ENCODE peak calls at places on chromosomes 16 and 17, in six cellular contexts. T is effector memory CD8-positive, alpha-beta T cell; Y is kidney epithelial cell; R is T-helper 22 cell; G is ELR; S is IMR-90. A is an unnamed sample.

GRCh38 chr16:57562066-57562465 is 19.6 kb downstream of the ADGRG5 start:
- DNase-seq in T (no peak), Y (no peak), R (no peak), G (no peak), S (no peak), A (no peak)

GRCh38 chr17:17792143-17792550 is 44.6 kb downstream of the SREBF1 start:
- DNase-seq in T (no peak), Y (no peak), R (no peak), G (no peak), S (no peak), A (no peak)

GRCh38 chr16:27571433-27572306 is 21.7 kb downstream of the KATNIP start:
- DNase-seq in T (no peak), Y (no peak), R (no peak), G (no peak), S (no peak), A (no peak)

GRCh38 chr17:35889818-35890773 is 9.9 kb upstream of the CCL5 start:
- DNase-seq in T (no peak), Y (no peak), R (no peak), G (peak), S (peak), A (no peak)

GRCh38 chr16:68085259-68086071 is at the start of gene NFATC3:
- DNase-seq in T (peak), Y (no peak), R (peak), G (peak), S (peak), A (peak)

GRCh38 chr17:59856859-59857794 is 35.6 kb downstream of the TUBD1 start:
- DNase-seq in T (no peak), Y (no peak), R (no peak), G (no peak), S (no peak), A (no peak)

GRCh38 chr17:68733241-68734176 is 132.3 kb upstream of the FAM20A start:
- DNase-seq in T (no peak), Y (no peak), R (no peak), G (peak), S (peak), A (no peak)

GRCh38 chr16:68372806-68373205 is 62.0 kb downstream of the PRMT7 start:
- DNase-seq in T (no peak), Y (no peak), R (no peak), G (no peak), S (no peak), A (no peak)

GRCh38 chr17:35240861-35241260 is 2.0 kb upstream of the SLFN5 start:
- DNase-seq in T (no peak), Y (no peak), R (no peak), G (no peak), S (no peak), A (no peak)

GRCh38 chr16:85374571-85374872 is 238.6 kb upstream of the GSE1 start:
- DNase-seq in T (no peak), Y (no peak), R (no peak), G (no peak), S (no peak), A (no peak)

GRCh38 chr17:32551186-32551955 is 64.6 kb downstream of the CDK5R1 start:
- DNase-seq in T (no peak), Y (peak), R (no peak), G (peak), S (peak), A (no peak)

GRCh38 chr16:84925092-84925772 is 86.1 kb downstream of the ZDHHC7 start:
- DNase-seq in T (peak), Y (no peak), R (peak), G (peak), S (no peak), A (peak)

GRCh38 chr17:36687736-36688135 is 86.4 kb downstream of the MRM1 start:
- DNase-seq in T (no peak), Y (no peak), R (no peak), G (no peak), S (no peak), A (no peak)

GRCh38 chr17:55925440-55925839 is 174.6 kb downstream of the PCTP start:
- DNase-seq in T (no peak), Y (no peak), R (no peak), G (no peak), S (no peak), A (no peak)

GRCh38 chr16:25141648-25142047 is 30.1 kb downstream of the LCMT1 start:
- DNase-seq in T (no peak), Y (no peak), R (no peak), G (no peak), S (no peak), A (no peak)

GRCh38 chr17:44095647-44096496 is 25.3 kb downstream of the G6PC3 start:
- DNase-seq in T (no peak), Y (peak), R (no peak), G (peak), S (peak), A (peak)

GRCh38 chr17:6753006-6753445 is 2.8 kb upstream of the XAF1 start:
- DNase-seq in T (peak), Y (peak), R (no peak), G (peak), S (peak), A (peak)

GRCh38 chr17:8492121-8492520 is 56.4 kb downstream of the NDEL1 start:
- DNase-seq in T (no peak), Y (no peak), R (no peak), G (no peak), S (no peak), A (no peak)

GRCh38 chr16:21167929-21168602 is 9.6 kb downstream of the LDAF1 start:
- DNase-seq in T (no peak), Y (no peak), R (no peak), G (no peak), S (no peak), A (no peak)

GRCh38 chr17:40178021-40178601 is 841 bp downstream of the RAPGEFL1 start:
- DNase-seq in T (no peak), Y (no peak), R (no peak), G (no peak), S (no peak), A (peak)

GRCh38 chr17:10716218-10716617 is 13.6 kb downstream of the TMEM220 start:
- DNase-seq in T (no peak), Y (no peak), R (no peak), G (no peak), S (no peak), A (no peak)

GRCh38 chr16:87808108-87808507 is 42.3 kb upstream of the KLHDC4 start:
- DNase-seq in T (no peak), Y (no peak), R (no peak), G (no peak), S (no peak), A (no peak)

GRCh38 chr17:70310251-70310672 is 140.9 kb downstream of the KCNJ2 start:
- DNase-seq in T (no peak), Y (no peak), R (no peak), G (peak), S (no peak), A (no peak)

GRCh38 chr17:51231999-51232398 is 27.9 kb downstream of the MBTD1 start:
- DNase-seq in T (no peak), Y (no peak), R (no peak), G (no peak), S (no peak), A (no peak)

GRCh38 chr17:50059759-50060273 is 3.9 kb downstream of the ITGA3 start:
- DNase-seq in T (no peak), Y (no peak), R (no peak), G (peak), S (peak), A (no peak)

GRCh38 chr17:35257080-35257701 is 14.3 kb downstream of the SLFN5 start:
- DNase-seq in T (no peak), Y (no peak), R (no peak), G (peak), S (peak), A (peak)

GRCh38 chr16:23296994-23297393 is 5.1 kb upstream of the SCNN1B start:
- DNase-seq in T (no peak), Y (no peak), R (no peak), G (peak), S (no peak), A (peak)

GRCh38 chr17:17146791-17147406 is 59.2 kb downstream of the PLD6 start:
- DNase-seq in T (no peak), Y (no peak), R (no peak), G (peak), S (no peak), A (peak)

GRCh38 chr17:16927641-16928321 is 44.1 kb downstream of the TNFRSF13B start:
- DNase-seq in T (no peak), Y (no peak), R (no peak), G (no peak), S (no peak), A (no peak)

GRCh38 chr16:9128346-9129342 is 37.2 kb downstream of the HAPSTR1 start:
- DNase-seq in T (no peak), Y (no peak), R (no peak), G (no peak), S (no peak), A (no peak)

GRCh38 chr16:58027341-58028167 is 2.0 kb downstream of the MMP15 start:
- DNase-seq in T (no peak), Y (no peak), R (no peak), G (peak), S (no peak), A (peak)

GRCh38 chr17:74307984-74308773 is 17.8 kb upstream of the KIF19 start:
- DNase-seq in T (no peak), Y (no peak), R (no peak), G (no peak), S (no peak), A (no peak)

GRCh38 chr16:67773099-67773498 is 33.3 kb downstream of the RANBP10 start:
- DNase-seq in T (no peak), Y (no peak), R (no peak), G (no peak), S (no peak), A (peak)